ENCODE peak calls at places on chromosome 9, in five cellular contexts. N, E, T, B and W are unnamed samples.
A peak's percentile ranks its signal among the peaks of the same experiment; 100 is the strongest.

GRCh38 chr9:88179080-88179521 is 40.8 kb upstream of the SPATA31C2 start:
- DNase-seq in N (no peak), T (peak; percentile 52), B (no peak), E (no peak), W (no peak)

GRCh38 chr9:27791311-27791710 is 218.0 kb upstream of the C9orf72 start:
- DNase-seq in E (no peak), N (peak; percentile 15), B (no peak), T (no peak), W (no peak)

GRCh38 chr9:21233258-21233657 is 5.2 kb upstream of the IFNA17 start:
- DNase-seq in E (no peak), N (no peak), B (no peak), T (no peak), W (no peak)

GRCh38 chr9:69319324-69320040 is 5.5 kb upstream of the ENTREP1 start:
- DNase-seq in N (no peak), T (no peak), E (no peak), B (no peak), W (no peak)

GRCh38 chr9:113587471-113588031 is 124.0 kb downstream of the RGS3 start:
- DNase-seq in N (no peak), T (peak; percentile 54), B (no peak), E (no peak), W (no peak)

GRCh38 chr9:132411091-132411508 is 1.1 kb downstream of the CFAP77 start:
- DNase-seq in B (no peak), T (peak; percentile 60), E (peak; percentile 38), N (peak; percentile 73), W (peak; percentile 42)

GRCh38 chr9:650362-650761 is 191.1 kb upstream of the DMRT1 start:
- DNase-seq in B (no peak), T (no peak), N (no peak), E (no peak), W (no peak)

GRCh38 chr9:123914517-123915199 is 15.3 kb downstream of the DENND1A start:
- DNase-seq in B (no peak), E (no peak), T (no peak), N (no peak), W (no peak)

GRCh38 chr9:91775011-91775707 is 174.9 kb downstream of the ROR2 start:
- DNase-seq in T (peak; percentile 66), N (peak; percentile 62), B (peak; percentile 54), E (peak; percentile 54), W (peak; percentile 67)

GRCh38 chr9:120259100-120259499 is 320.9 kb downstream of the CDK5RAP2 start:
- DNase-seq in E (no peak), N (no peak), B (no peak), T (no peak), W (no peak)

GRCh38 chr9:99491408-99492259 is 269.6 kb downstream of the SEC61B start:
- DNase-seq in B (no peak), N (no peak), T (no peak), E (no peak), W (no peak)

GRCh38 chr9:15837079-15837679 is 284.3 kb downstream of the CCDC171 start:
- DNase-seq in T (no peak), E (no peak), N (peak; percentile 76), B (no peak), W (no peak)

GRCh38 chr9:22073349-22073748 is 64.2 kb upstream of the CDKN2B start:
- DNase-seq in B (no peak), E (no peak), N (no peak), T (no peak), W (no peak)

GRCh38 chr9:132647355-132647754 is 22.4 kb downstream of the DDX31 start:
- DNase-seq in B (no peak), T (no peak), E (no peak), N (peak; percentile 91), W (no peak)

GRCh38 chr9:86924206-86924605 is 23.1 kb downstream of the GAS1 start:
- DNase-seq in B (no peak), E (no peak), N (no peak), T (no peak), W (no peak)

GRCh38 chr9:935348-935965 is 41.0 kb upstream of the DMRT3 start:
- DNase-seq in N (peak; percentile 46), B (no peak), E (no peak), T (no peak), W (no peak)

GRCh38 chr9:18394847-18395355 is 79.1 kb upstream of the ADAMTSL1 start:
- DNase-seq in B (no peak), N (no peak), E (no peak), T (no peak), W (no peak)

GRCh38 chr9:114357911-114358328 is 28.3 kb downstream of the ORM2 start:
- DNase-seq in E (no peak), B (no peak), T (no peak), N (no peak), W (no peak)

GRCh38 chr9:109253637-109254284 is 67.1 kb downstream of the EPB41L4B start:
- DNase-seq in E (peak; percentile 39), T (no peak), B (no peak), N (peak; percentile 93), W (no peak)

GRCh38 chr9:4793412-4794005 is 765 bp downstream of the RCL1 start:
- DNase-seq in E (no peak), N (no peak), B (no peak), T (no peak), W (no peak)

GRCh38 chr9:131885144-131885609 is 145.3 kb upstream of the RAPGEF1 start:
- DNase-seq in N (no peak), T (peak; percentile 79), E (no peak), B (no peak), W (no peak)

GRCh38 chr9:86902606-86903460 is 44.5 kb downstream of the GAS1 start:
- DNase-seq in N (no peak), E (no peak), T (no peak), B (no peak), W (no peak)

GRCh38 chr9:121876658-121877271 is 216.3 kb downstream of the TTLL11 start:
- DNase-seq in E (no peak), B (peak; percentile 63), T (no peak), N (peak; percentile 25), W (no peak)

GRCh38 chr9:116237456-116237855 is 83.9 kb downstream of the PAPPA start:
- DNase-seq in N (no peak), T (no peak), B (no peak), E (no peak), W (no peak)

GRCh38 chr9:98341157-98342102 is 86.0 kb upstream of the TBC1D2 start:
- DNase-seq in E (no peak), B (no peak), T (no peak), N (no peak), W (no peak)

GRCh38 chr9:93223241-93224180 is 39.6 kb downstream of the WNK2 start:
- DNase-seq in T (no peak), B (no peak), E (no peak), N (peak; percentile 96), W (peak; percentile 68)

GRCh38 chr9:111148390-111148993 is 110.2 kb upstream of the LPAR1 start:
- DNase-seq in T (no peak), N (no peak), B (no peak), E (no peak), W (no peak)

GRCh38 chr9:32551491-32552049 is 557 bp upstream of the SMIM27 start:
- DNase-seq in T (no peak), B (peak; percentile 18), N (peak; percentile 16), E (no peak), W (no peak)

GRCh38 chr9:99046542-99047071 is 58.3 kb upstream of the TGFBR1 start:
- DNase-seq in T (no peak), B (no peak), N (no peak), E (no peak), W (no peak)

GRCh38 chr9:137484551-137485315 is 25.6 kb upstream of the NSMF start:
- DNase-seq in N (no peak), B (no peak), T (peak; percentile 41), E (no peak), W (peak; percentile 52)

GRCh38 chr9:122261469-122261881 is 3.2 kb downstream of the RBM18 start:
- DNase-seq in T (peak; percentile 70), E (peak; percentile 50), B (peak; percentile 48), N (peak; percentile 77), W (peak; percentile 50)

GRCh38 chr9:37966443-37967271 is 62.7 kb upstream of the SLC25A51 start:
- DNase-seq in B (no peak), E (peak; percentile 13), T (no peak), N (no peak), W (peak; percentile 84)

GRCh38 chr9:88936668-88937067 is 54.6 kb upstream of the S1PR3 start:
- DNase-seq in E (no peak), N (no peak), B (peak; percentile 24), T (no peak), W (no peak)

GRCh38 chr9:109440797-109441287 is 57.3 kb downstream of the PTPN3 start:
- DNase-seq in E (no peak), N (peak; percentile 80), T (no peak), B (no peak), W (no peak)

GRCh38 chr9:126482361-126483044 is 131.2 kb upstream of the LMX1B start:
- DNase-seq in N (no peak), E (no peak), B (peak; percentile 60), T (peak; percentile 38), W (no peak)
- TF ChIP-seq CTCF in N (no peak), E (no peak), B (no peak), T (no peak), W (no peak)

DNA sequence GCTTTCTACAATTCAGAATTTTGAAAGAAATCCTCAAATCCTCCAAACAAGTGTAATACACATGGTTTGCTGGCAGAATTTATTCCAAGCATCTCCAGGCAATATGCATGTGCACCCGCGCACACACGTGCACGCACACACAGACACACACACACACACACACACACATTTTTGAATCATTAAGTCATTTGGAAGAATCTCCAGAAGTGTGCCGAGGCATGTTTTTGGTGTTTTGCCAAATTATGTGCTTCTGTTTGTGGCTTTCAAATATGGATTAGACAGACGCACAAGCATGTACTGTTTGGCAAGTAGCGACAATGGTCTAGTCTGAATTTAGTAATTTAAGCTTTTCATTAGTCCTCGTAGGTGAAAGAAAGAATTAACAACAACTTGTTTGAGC is 36.7 kb downstream of the NFIB start:
- DNase-seq in B (peak; percentile 18), N (no peak), E (no peak), T (no peak), W (no peak)
- H3K4me1 ChIP-seq in B (peaks cover 89% of the 10 kb centered on the region), N (peaks cover 9% of the 10 kb centered on the region), E (peaks cover 13% of the 10 kb centered on the region), T (peaks cover 54% of the 10 kb centered on the region), W (peaks cover 49% of the 10 kb centered on the region)

DNA sequence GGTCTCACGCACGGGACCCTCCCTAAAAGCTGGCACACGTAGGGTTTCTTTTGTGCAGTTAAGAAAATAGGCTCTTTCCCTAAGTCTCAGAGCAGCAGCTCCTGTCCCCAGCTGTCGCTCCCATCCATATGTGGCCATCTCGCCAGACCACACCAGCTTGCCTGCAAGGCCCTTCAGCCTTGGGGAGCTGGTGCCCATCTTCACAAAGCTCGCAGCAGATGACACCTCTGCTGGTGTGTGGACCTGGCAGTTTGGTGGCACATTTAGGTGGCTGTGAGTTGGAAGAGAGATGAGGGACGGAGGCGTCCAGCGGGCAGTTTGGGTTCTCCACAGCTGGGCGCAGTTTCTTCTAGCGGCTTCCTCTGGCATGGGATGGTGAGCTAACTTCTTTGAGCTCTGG is 239.0 kb downstream of the FANCC start:
- DNase-seq in N (no peak), E (no peak), B (no peak), T (no peak), W (peak; percentile 6)
- H3K4me3 ChIP-seq in N (no peak overlapping the region), E (no peak overlapping the region), B (no peak overlapping the region), T (no peak overlapping the region), W (no peak overlapping the region)

GRCh38 chr9:79277916-79278447 is 293.8 kb upstream of the TLE4 start:
- DNase-seq in T (no peak), N (no peak), E (no peak), B (no peak), W (no peak)

GRCh38 chr9:79273311-79273710 is 298.5 kb upstream of the TLE4 start:
- DNase-seq in N (no peak), B (no peak), E (no peak), T (no peak), W (no peak)
- TF ChIP-seq CTCF in N (no peak), B (no peak), E (no peak), T (no peak), W (no peak)